ENCODE peak calls at places on chromosomes 7 and 10, in seven cellular contexts. K is stimulated activated CD8-positive, alpha-beta memory T cell treated with anti-CD3 and anti-CD28 coated beads, Interleukin-15, amount 100 ng/mL, for 4 hours; S is NCI-H345; F is Caki2; J is T-helper 2 cell; X is colonic mucosa; C is hypothalamus. M is an unnamed sample.
A peak's percentile ranks its signal among the peaks of the same experiment; 100 is the strongest.

GRCh38 chr10:5419466-5420094 is 7.2 kb downstream of the NET1 start:
- DNase-seq in C (no peak), X (no peak), J (no peak), K (no peak), F (no peak), S (no peak), M (no peak)

GRCh38 chr7:141562972-141563371 is 11.8 kb downstream of the AGK start:
- DNase-seq in K (no peak), F (no peak), J (no peak), S (no peak), C (no peak), X (no peak), M (no peak)

GRCh38 chr10:106511917-106512316 is 652.6 kb downstream of the SORCS1 start:
- DNase-seq in J (no peak), F (no peak), C (no peak), X (no peak), K (no peak), S (no peak), M (no peak)

GRCh38 chr10:80141696-80142460 is 9.3 kb downstream of the PLAC9 start:
- DNase-seq in C (no peak), J (no peak), F (no peak), S (no peak), X (peak; percentile 14), K (no peak), M (no peak)

GRCh38 chr10:82742478-82742877 is 867.5 kb downstream of the NRG3 start:
- DNase-seq in J (no peak), C (no peak), F (peak; percentile 42), K (no peak), X (no peak), S (no peak), M (no peak)

GRCh38 chr7:127287133-127287532 is 34.4 kb upstream of the GRM8 start:
- DNase-seq in X (no peak), C (no peak), K (no peak), F (no peak), S (no peak), J (no peak), M (no peak)

GRCh38 chr10:101060951-101061813 is 607 bp upstream of the KAZALD1 start:
- DNase-seq in F (peak; percentile 95), J (peak; percentile 90), X (peak; percentile 99), C (peak; percentile 81), S (peak; percentile 88), K (peak; percentile 81), M (peak; percentile 64)

GRCh38 chr10:22978918-22979317 is 51.1 kb downstream of the ARMC3 start:
- DNase-seq in S (no peak), C (no peak), J (no peak), X (no peak), F (no peak), K (no peak), M (no peak)

M was measured in NCI-H774.